ENCODE peak calls at places on chromosomes 1 and 21, in eight cellular contexts. W, Z, N, G, S, I, Y and K are unnamed samples. For H3K9me3, the result is how much of the 10 kb centered on the place peaks cover.

GRCh38 chr1:61445269-61445825 is 279.6 kb downstream of the TM2D1 start:
- DNase-seq in S (no peak), W (no peak), G (no peak), Z (no peak), Y (peak), N (no peak), I (no peak), K (no peak)

GRCh38 chr1:95640746-95641145 is 406.7 kb downstream of the RWDD3 start:
- DNase-seq in I (no peak), Y (peak), Z (no peak), G (no peak), W (no peak), S (no peak), N (no peak), K (no peak)

GRCh38 chr1:156496211-156496761 is 4.3 kb downstream of the MEF2D start:
- DNase-seq in W (no peak), Y (no peak), N (no peak), G (no peak), I (peak), S (peak), Z (peak), K (peak)

GRCh38 chr1:19884312-19884711 is 2.1 kb downstream of the OTUD3 start:
- DNase-seq in Y (no peak), W (no peak), N (no peak), G (no peak), I (no peak), S (no peak), Z (no peak), K (no peak)

GRCh38 chr21:44366586-44367211 is 13.3 kb downstream of the TRPM2 start:
- DNase-seq in Y (no peak), W (no peak), Z (no peak), I (no peak), S (no peak), G (no peak), N (no peak), K (peak)

GRCh38 chr1:23210351-23210785 is 6.9 kb downstream of the HTR1D start:
- DNase-seq in N (no peak), I (peak), S (no peak), W (no peak), G (peak), Z (no peak), Y (peak), K (peak)

GRCh38 chr21:14526199-14526598 is 19.9 kb downstream of the SAMSN1 start:
- DNase-seq in I (no peak), G (no peak), N (no peak), W (no peak), Y (no peak), S (no peak), Z (no peak), K (no peak)

GRCh38 chr1:109634771-109635750 is 15.4 kb downstream of the AMPD2 start:
- DNase-seq in G (no peak), I (no peak), Y (no peak), N (no peak), Z (no peak), S (no peak), W (no peak), K (peak)

GRCh38 chr1:214623430-214623829 is 20.4 kb downstream of the CENPF start:
- DNase-seq in G (no peak), S (no peak), Y (peak), I (peak), Z (no peak), N (no peak), W (no peak), K (no peak)

GRCh38 chr1:116113615-116114014 is 2.4 kb downstream of the MAB21L3 start:
- DNase-seq in Z (peak), Y (no peak), S (no peak), W (no peak), G (no peak), I (no peak), N (no peak), K (no peak)

GRCh38 chr21:27648560-27648959 is 681.7 kb upstream of the ADAMTS5 start:
- DNase-seq in N (no peak), W (no peak), S (peak), Y (peak), I (peak), G (no peak), Z (peak), K (no peak)

GRCh38 chr21:41653944-41654625 is 112.8 kb downstream of the RIPK4 start:
- DNase-seq in S (peak), G (no peak), W (no peak), N (no peak), I (peak), Z (peak), Y (peak), K (no peak)

GRCh38 chr1:235351441-235351840 is 15.8 kb upstream of the TBCE start:
- DNase-seq in S (no peak), G (no peak), Y (no peak), I (no peak), W (no peak), N (no peak), Z (no peak), K (no peak)

GRCh38 chr1:65109515-65109914 is 38.5 kb upstream of the AK4 start:
- DNase-seq in I (no peak), Z (no peak), G (no peak), S (no peak), Y (no peak), W (no peak), N (no peak), K (no peak)

GRCh38 chr1:3454811-3455618 is 550 bp downstream of the ARHGEF16 start:
- DNase-seq in Y (peak), G (peak), Z (no peak), I (no peak), N (no peak), W (peak), S (no peak), K (peak)

GRCh38 chr1:54007613-54008012 is 10.4 kb downstream of the LDLRAD1 start:
- DNase-seq in I (no peak), Y (no peak), Z (no peak), G (no peak), S (no peak), W (no peak), N (no peak), K (no peak)

GRCh38 chr1:88729297-88729696 is 45.2 kb downstream of the PKN2 start:
- DNase-seq in Y (no peak), N (no peak), W (no peak), I (no peak), Z (no peak), S (no peak), G (peak), K (no peak)

GRCh38 chr1:88727205-88727604 is 43.1 kb downstream of the PKN2 start:
- DNase-seq in Y (no peak), W (no peak), I (no peak), G (no peak), Z (no peak), S (no peak), N (no peak), K (no peak)

GRCh38 chr1:88730995-88731394 is 46.9 kb downstream of the PKN2 start:
- DNase-seq in N (no peak), W (no peak), Y (no peak), G (no peak), S (no peak), Z (no peak), I (no peak), K (no peak)

GRCh38 chr1:88730132-88730675 is 46.1 kb downstream of the PKN2 start:
- DNase-seq in Z (no peak), I (no peak), S (no peak), Y (no peak), N (no peak), G (no peak), W (no peak), K (no peak)

DNA sequence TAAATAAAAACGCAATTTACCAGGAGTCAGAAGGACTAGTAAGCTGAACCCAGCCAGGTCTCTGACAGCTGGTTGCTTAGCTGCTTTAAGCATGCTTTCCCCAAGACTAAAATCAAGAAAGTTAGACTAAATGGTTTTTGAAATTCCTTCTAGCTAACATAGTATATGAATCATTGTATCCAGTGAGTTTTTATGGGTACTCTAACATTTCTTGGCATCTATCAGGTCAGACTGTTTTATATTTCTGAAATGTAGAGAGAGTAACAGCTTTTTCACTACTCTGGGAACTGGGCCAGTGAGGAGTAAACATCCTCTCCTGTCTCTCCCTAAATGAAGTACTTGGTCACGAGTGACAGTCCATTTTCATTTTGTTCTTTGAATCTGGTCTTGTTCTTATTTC is 47.4 kb downstream of the PKN2 start:
- DNase-seq in Y (peak), I (peak), S (peak), Z (peak), W (no peak), G (no peak), N (no peak), K (no peak)
- H3K9ac ChIP-seq in Y (peak), I (peak), S (no peak), Z (peak), W (no peak), G (no peak), N (no peak), K (no peak)

GRCh38 chr1:5753431-5754078 is 238.7 kb downstream of the NPHP4 start:
- DNase-seq in W (no peak), G (no peak), N (no peak), I (no peak), S (no peak), Y (no peak), Z (no peak), K (peak)
- H3K9me3 ChIP-seq in W (under half), G (under half), N (under half), I (under half), S (half or more), Y (under half), Z (under half), K (under half)

GRCh38 chr1:172143384-172144025 is 277.0 kb upstream of the C1orf105 start:
- DNase-seq in Z (peak), G (no peak), W (no peak), Y (no peak), I (peak), N (no peak), S (peak), K (no peak)

GRCh38 chr1:172145231-172145651 is 275.2 kb upstream of the C1orf105 start:
- DNase-seq in Z (peak), Y (no peak), W (no peak), G (no peak), N (no peak), S (peak), I (peak), K (no peak)

GRCh38 chr1:172145656-172146055 is 274.8 kb upstream of the C1orf105 start:
- DNase-seq in N (no peak), S (no peak), I (no peak), Z (no peak), G (no peak), Y (no peak), W (no peak), K (no peak)

GRCh38 chr1:172146149-172146850 is 274.2 kb upstream of the C1orf105 start:
- DNase-seq in Y (peak), S (peak), I (peak), W (no peak), G (no peak), N (no peak), Z (peak), K (no peak)

GRCh38 chr1:172144445-172145060 is 275.9 kb upstream of the C1orf105 start:
- DNase-seq in Z (peak), N (no peak), G (no peak), W (no peak), Y (no peak), S (peak), I (peak), K (no peak)
- H3K9ac ChIP-seq in Z (peak), N (no peak), G (no peak), W (no peak), Y (no peak), S (peak), I (peak), K (no peak)

GRCh38 chr1:247857986-247858356 is 984 bp downstream of the TRIM58 start:
- DNase-seq in Z (no peak), N (no peak), W (no peak), I (no peak), Y (no peak), G (no peak), S (no peak), K (no peak)
- H3K9me3 ChIP-seq in Z (under half), N (under half), W (under half), I (under half), Y (under half), G (under half), S (under half), K (under half)

DNA sequence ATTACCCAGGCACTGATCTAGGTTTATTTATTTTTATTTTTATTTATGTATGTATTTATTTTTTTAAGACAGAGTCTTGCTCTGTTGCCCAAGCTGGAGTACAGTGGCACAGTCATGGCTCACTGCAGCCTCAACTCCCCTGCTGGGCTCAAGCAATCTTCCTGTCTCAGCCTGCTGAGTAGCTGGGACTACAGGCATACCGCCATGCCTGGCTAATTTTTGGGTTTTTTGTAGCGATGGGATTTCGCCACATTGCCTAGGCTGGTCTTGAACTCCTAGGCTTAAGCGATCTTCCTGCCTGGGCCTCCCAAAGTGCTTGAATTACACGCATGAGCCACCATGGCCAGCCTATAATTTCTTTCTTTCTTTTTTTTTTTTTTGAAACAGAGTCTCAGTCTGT is 9.4 kb downstream of the PHACTR4 start:
- DNase-seq in G (no peak), Y (no peak), Z (no peak), I (no peak), N (no peak), W (no peak), S (no peak), K (no peak)
- H3K9ac ChIP-seq in G (no peak), Y (no peak), Z (no peak), I (no peak), N (no peak), W (no peak), S (no peak), K (no peak)

GRCh38 chr21:46475296-46475695 is 16.6 kb downstream of the DIP2A start:
- DNase-seq in I (peak), N (no peak), Z (peak), Y (no peak), S (no peak), W (no peak), G (no peak), K (no peak)
- H3K9me3 ChIP-seq in I (under half), N (under half), Z (under half), Y (under half), S (under half), W (under half), G (under half), K (under half)

GRCh38 chr21:31203371-31204054 is 140.5 kb downstream of the TIAM1 start:
- DNase-seq in G (no peak), N (no peak), S (peak), I (peak), W (no peak), Y (peak), Z (peak), K (no peak)
- H3K9ac ChIP-seq in G (no peak), N (no peak), S (no peak), I (no peak), W (no peak), Y (no peak), Z (no peak), K (no peak)

DNA sequence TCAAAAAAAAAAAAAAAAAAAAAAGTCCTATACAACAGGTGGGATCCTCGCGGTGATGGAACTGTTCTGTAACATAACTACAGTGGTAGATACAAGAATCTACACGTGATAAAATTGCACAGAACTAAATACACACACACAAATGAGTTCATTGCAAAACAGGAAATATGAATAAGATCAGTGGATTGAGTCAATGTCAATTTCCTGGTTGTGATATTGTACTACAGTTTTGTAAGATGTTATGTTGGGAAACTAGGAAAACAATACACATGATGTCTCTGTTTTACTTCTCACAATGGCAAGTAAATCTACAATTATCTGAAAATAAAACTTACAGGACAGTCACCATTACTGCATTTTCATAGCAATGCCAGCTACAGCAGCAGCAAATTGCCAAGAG is 59.8 kb downstream of the ITGB3BP start:
- DNase-seq in G (no peak), N (no peak), Y (peak), W (no peak), S (peak), I (peak), Z (no peak), K (no peak)
- H3K9me3 ChIP-seq in G (under half), N (under half), Y (under half), W (under half), S (under half), I (under half), Z (under half), K (under half)